ENCODE peak calls at places on chromosomes 5 and 9, in seven cellular contexts. One of them, this sample, is unnamed.

GRCh38 chr5:5011151-5011550 is 129.0 kb upstream of the ADAMTS16 start:
- DNase-seq in fibroblast of mammary gland: peak
- DNase-seq in WTC11: no peak
- DNase-seq in keratinocyte: no peak
- DNase-seq in MM.1S: no peak
- DNase-seq in psoas muscle: no peak
- DNase-seq in endothelial cell: no peak
- DNase-seq in this sample: no peak

GRCh38 chr9:98605116-98605515 is 103.6 kb downstream of the GABBR2 start:
- DNase-seq in fibroblast of mammary gland: no peak
- DNase-seq in WTC11: no peak
- DNase-seq in keratinocyte: no peak
- DNase-seq in MM.1S: no peak
- DNase-seq in psoas muscle: no peak
- DNase-seq in endothelial cell: no peak
- DNase-seq in this sample: no peak

GRCh38 chr5:169161022-169161680 is 139.8 kb downstream of the SLIT3 start:
- DNase-seq in fibroblast of mammary gland: peak
- DNase-seq in WTC11: peak
- DNase-seq in keratinocyte: no peak
- DNase-seq in MM.1S: no peak
- DNase-seq in psoas muscle: peak
- DNase-seq in endothelial cell: no peak
- DNase-seq in this sample: no peak

GRCh38 chr5:106860398-106861044 is 810.2 kb downstream of the EFNA5 start:
- DNase-seq in fibroblast of mammary gland: no peak
- DNase-seq in WTC11: no peak
- DNase-seq in keratinocyte: no peak
- DNase-seq in MM.1S: peak
- DNase-seq in psoas muscle: no peak
- DNase-seq in endothelial cell: no peak
- DNase-seq in this sample: no peak

GRCh38 chr5:79560774-79561524 is 47.0 kb upstream of the HOMER1 start:
- DNase-seq in fibroblast of mammary gland: peak
- DNase-seq in WTC11: no peak
- DNase-seq in keratinocyte: no peak
- DNase-seq in MM.1S: peak
- DNase-seq in psoas muscle: no peak
- DNase-seq in endothelial cell: no peak
- DNase-seq in this sample: no peak

GRCh38 chr5:73444499-73445432 is 3.8 kb downstream of the FOXD1 start:
- DNase-seq in fibroblast of mammary gland: no peak
- DNase-seq in WTC11: no peak
- DNase-seq in keratinocyte: no peak
- DNase-seq in MM.1S: no peak
- DNase-seq in psoas muscle: no peak
- DNase-seq in endothelial cell: no peak
- DNase-seq in this sample: peak

GRCh38 chr9:111613436-111614040 is 14.1 kb upstream of the PTGR1 start:
- DNase-seq in fibroblast of mammary gland: no peak
- DNase-seq in WTC11: no peak
- DNase-seq in keratinocyte: no peak
- DNase-seq in MM.1S: no peak
- DNase-seq in psoas muscle: no peak
- DNase-seq in endothelial cell: no peak
- DNase-seq in this sample: no peak

GRCh38 chr9:107119294-107119693 is 163.8 kb upstream of the RAD23B start:
- DNase-seq in fibroblast of mammary gland: no peak
- DNase-seq in WTC11: no peak
- DNase-seq in keratinocyte: no peak
- DNase-seq in MM.1S: no peak
- DNase-seq in psoas muscle: no peak
- DNase-seq in endothelial cell: no peak
- DNase-seq in this sample: no peak

GRCh38 chr5:17257705-17258273 is 40.4 kb downstream of the BASP1 start:
- DNase-seq in fibroblast of mammary gland: no peak
- DNase-seq in WTC11: no peak
- DNase-seq in keratinocyte: no peak
- DNase-seq in MM.1S: no peak
- DNase-seq in psoas muscle: no peak
- DNase-seq in endothelial cell: no peak
- DNase-seq in this sample: no peak

GRCh38 chr9:87577746-87578145 is 80.1 kb downstream of the DAPK1 start:
- DNase-seq in fibroblast of mammary gland: no peak
- DNase-seq in WTC11: no peak
- DNase-seq in keratinocyte: no peak
- DNase-seq in MM.1S: no peak
- DNase-seq in psoas muscle: no peak
- DNase-seq in endothelial cell: no peak
- DNase-seq in this sample: no peak

GRCh38 chr5:66860199-66860975 is 264.2 kb downstream of the MAST4 start:
- DNase-seq in fibroblast of mammary gland: peak
- DNase-seq in WTC11: peak
- DNase-seq in keratinocyte: no peak
- DNase-seq in MM.1S: no peak
- DNase-seq in psoas muscle: no peak
- DNase-seq in endothelial cell: peak
- DNase-seq in this sample: no peak

GRCh38 chr5:66864240-66864884 is 268.2 kb downstream of the MAST4 start:
- DNase-seq in fibroblast of mammary gland: peak
- DNase-seq in WTC11: peak
- DNase-seq in keratinocyte: no peak
- DNase-seq in MM.1S: peak
- DNase-seq in psoas muscle: no peak
- DNase-seq in endothelial cell: peak
- DNase-seq in this sample: no peak

GRCh38 chr5:66863343-66864170 is 267.4 kb downstream of the MAST4 start:
- DNase-seq in fibroblast of mammary gland: no peak
- DNase-seq in WTC11: peak
- DNase-seq in keratinocyte: no peak
- DNase-seq in MM.1S: no peak
- DNase-seq in psoas muscle: no peak
- DNase-seq in endothelial cell: no peak
- DNase-seq in this sample: no peak

GRCh38 chr5:66856041-66856805 is 260.0 kb downstream of the MAST4 start:
- DNase-seq in fibroblast of mammary gland: no peak
- DNase-seq in WTC11: no peak
- DNase-seq in keratinocyte: no peak
- DNase-seq in MM.1S: no peak
- DNase-seq in psoas muscle: no peak
- DNase-seq in endothelial cell: no peak
- DNase-seq in this sample: no peak

GRCh38 chr5:66861402-66861801 is 265.2 kb downstream of the MAST4 start:
- DNase-seq in fibroblast of mammary gland: no peak
- DNase-seq in WTC11: no peak
- DNase-seq in keratinocyte: no peak
- DNase-seq in MM.1S: no peak
- DNase-seq in psoas muscle: no peak
- DNase-seq in endothelial cell: no peak
- DNase-seq in this sample: no peak
- TF ChIP-seq CTCF in fibroblast of mammary gland: no peak
- TF ChIP-seq CTCF in WTC11: no peak
- TF ChIP-seq CTCF in keratinocyte: peak
- TF ChIP-seq CTCF in MM.1S: no peak
- TF ChIP-seq CTCF in psoas muscle: no peak
- TF ChIP-seq CTCF in endothelial cell: no peak
- TF ChIP-seq CTCF in this sample: no peak

DNA sequence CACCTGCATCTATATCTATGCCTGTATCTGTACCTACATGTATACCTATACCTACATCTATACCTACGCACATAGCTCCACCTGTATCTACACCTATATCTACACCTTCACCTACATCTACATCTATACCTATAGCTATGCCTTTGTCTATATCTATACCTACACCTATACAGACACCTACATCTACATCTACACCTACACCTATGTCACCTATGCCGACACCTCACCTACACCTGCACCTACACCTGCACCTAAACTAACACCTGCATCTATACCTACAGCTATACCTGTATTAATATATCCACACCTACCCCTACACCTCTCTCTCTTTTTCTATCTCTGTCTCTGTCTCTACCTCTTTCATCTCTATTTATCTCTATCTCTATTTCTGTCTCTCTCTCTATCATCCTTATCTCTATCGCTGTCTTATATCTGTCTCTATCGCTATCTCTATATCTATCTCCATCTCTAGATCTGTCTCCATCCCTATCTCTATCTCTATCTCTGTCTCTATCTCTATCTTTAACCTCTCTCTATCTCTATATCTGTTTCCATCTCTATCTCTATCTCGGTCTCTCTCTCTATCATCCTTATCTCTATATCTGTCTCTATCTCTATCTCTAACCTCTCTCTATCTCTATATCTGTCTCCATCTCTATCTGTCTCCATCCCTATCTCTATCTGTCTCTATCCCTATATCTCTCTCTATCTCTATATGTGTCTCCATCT is 37.9 kb downstream of the IRX4 start:
- DNase-seq in fibroblast of mammary gland: no peak
- DNase-seq in WTC11: no peak
- DNase-seq in keratinocyte: no peak
- DNase-seq in MM.1S: no peak
- DNase-seq in psoas muscle: no peak
- DNase-seq in endothelial cell: no peak
- DNase-seq in this sample: no peak
- TF ChIP-seq CTCF in fibroblast of mammary gland: no peak
- TF ChIP-seq CTCF in WTC11: no peak
- TF ChIP-seq CTCF in keratinocyte: no peak
- TF ChIP-seq CTCF in MM.1S: no peak
- TF ChIP-seq CTCF in psoas muscle: no peak
- TF ChIP-seq CTCF in endothelial cell: no peak
- TF ChIP-seq CTCF in this sample: no peak

GRCh38 chr5:146909496-146910068 is 31.0 kb upstream of the PPP2R2B start:
- DNase-seq in fibroblast of mammary gland: no peak
- DNase-seq in WTC11: no peak
- DNase-seq in keratinocyte: no peak
- DNase-seq in MM.1S: no peak
- DNase-seq in psoas muscle: no peak
- DNase-seq in endothelial cell: no peak
- DNase-seq in this sample: no peak
- TF ChIP-seq CTCF in fibroblast of mammary gland: no peak
- TF ChIP-seq CTCF in WTC11: no peak
- TF ChIP-seq CTCF in keratinocyte: no peak
- TF ChIP-seq CTCF in MM.1S: no peak
- TF ChIP-seq CTCF in psoas muscle: no peak
- TF ChIP-seq CTCF in endothelial cell: no peak
- TF ChIP-seq CTCF in this sample: no peak

DNA sequence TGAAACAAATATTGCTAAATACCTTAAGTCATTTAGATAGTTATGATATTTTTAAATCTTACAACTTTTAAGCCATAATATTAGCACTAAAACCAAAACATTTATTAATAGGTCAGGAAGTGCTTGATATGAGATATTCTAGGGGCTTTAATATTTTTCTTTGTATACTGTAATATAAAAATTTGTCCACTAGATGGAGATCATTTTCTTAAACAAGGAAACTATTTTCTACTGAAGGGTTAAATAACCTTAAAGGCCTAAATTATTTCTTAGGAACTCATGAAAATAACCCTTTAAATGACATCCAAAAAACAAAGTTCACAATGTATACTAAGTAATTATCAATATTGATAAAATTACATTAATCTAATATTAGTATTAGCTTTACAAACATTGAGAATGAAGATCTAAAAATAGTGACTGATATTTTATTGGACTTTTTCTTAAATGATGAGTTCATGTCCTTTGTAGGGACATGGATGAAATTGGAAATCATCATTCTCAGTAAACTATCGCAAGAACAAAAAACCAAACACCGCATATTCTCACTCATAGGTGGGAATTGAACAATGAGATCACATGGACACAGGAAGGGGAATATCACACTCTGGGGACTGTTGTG is 635.7 kb downstream of the RAB3C start:
- DNase-seq in fibroblast of mammary gland: peak
- DNase-seq in WTC11: no peak
- DNase-seq in keratinocyte: no peak
- DNase-seq in MM.1S: peak
- DNase-seq in psoas muscle: no peak
- DNase-seq in endothelial cell: no peak
- DNase-seq in this sample: no peak
- TF ChIP-seq CTCF in fibroblast of mammary gland: peak
- TF ChIP-seq CTCF in WTC11: no peak
- TF ChIP-seq CTCF in keratinocyte: no peak
- TF ChIP-seq CTCF in MM.1S: peak
- TF ChIP-seq CTCF in psoas muscle: peak
- TF ChIP-seq CTCF in endothelial cell: peak
- TF ChIP-seq CTCF in this sample: peak

GRCh38 chr9:122265265-122265900 is 701 bp downstream of the MRRF start:
- DNase-seq in fibroblast of mammary gland: peak
- DNase-seq in WTC11: no peak
- DNase-seq in keratinocyte: no peak
- DNase-seq in MM.1S: peak
- DNase-seq in psoas muscle: no peak
- DNase-seq in endothelial cell: no peak
- DNase-seq in this sample: no peak
- TF ChIP-seq CTCF in fibroblast of mammary gland: no peak
- TF ChIP-seq CTCF in WTC11: no peak
- TF ChIP-seq CTCF in keratinocyte: no peak
- TF ChIP-seq CTCF in MM.1S: peak
- TF ChIP-seq CTCF in psoas muscle: peak
- TF ChIP-seq CTCF in endothelial cell: no peak
- TF ChIP-seq CTCF in this sample: no peak

GRCh38 chr9:35759795-35760194 is 5.7 kb upstream of the MSMP start:
- DNase-seq in fibroblast of mammary gland: no peak
- DNase-seq in WTC11: no peak
- DNase-seq in keratinocyte: no peak
- DNase-seq in MM.1S: no peak
- DNase-seq in psoas muscle: no peak
- DNase-seq in endothelial cell: no peak
- DNase-seq in this sample: no peak
- TF ChIP-seq CTCF in fibroblast of mammary gland: no peak
- TF ChIP-seq CTCF in WTC11: no peak
- TF ChIP-seq CTCF in keratinocyte: no peak
- TF ChIP-seq CTCF in MM.1S: no peak
- TF ChIP-seq CTCF in psoas muscle: no peak
- TF ChIP-seq CTCF in endothelial cell: no peak
- TF ChIP-seq CTCF in this sample: no peak

GRCh38 chr5:75438722-75439121 is 72.7 kb downstream of the CERT1 start:
- DNase-seq in fibroblast of mammary gland: no peak
- DNase-seq in WTC11: no peak
- DNase-seq in keratinocyte: no peak
- DNase-seq in MM.1S: no peak
- DNase-seq in psoas muscle: no peak
- DNase-seq in endothelial cell: no peak
- DNase-seq in this sample: no peak
- TF ChIP-seq CTCF in fibroblast of mammary gland: peak
- TF ChIP-seq CTCF in WTC11: no peak
- TF ChIP-seq CTCF in keratinocyte: no peak
- TF ChIP-seq CTCF in MM.1S: no peak
- TF ChIP-seq CTCF in psoas muscle: no peak
- TF ChIP-seq CTCF in endothelial cell: no peak
- TF ChIP-seq CTCF in this sample: no peak

This sample was measured in glutamatergic neuron.